ENCODE peak calls at places on chromosomes 3 and 15, in five cellular contexts. One of them, this sample, is unnamed.

GRCh38 chr3:102069211-102069662 is 219.9 kb downstream of the NFKBIZ start:
- DNase-seq in midbrain: no peak
- DNase-seq in stimulated activated CD4-positive, alpha-beta T cell treated with anti-CD3 and anti-CD28 coated beads, Interleukin-15, amount 100 ng/mL, for 1 hour: no peak
- DNase-seq in activated B cell treated with CpG ODN at 0.5 μM for 24 hours: no peak
- DNase-seq in stimulated activated CD8-positive, alpha-beta memory T cell treated with anti-CD3 and anti-CD28 coated beads, Interleukin-15, amount 100 ng/mL, for 4 hours: no peak
- DNase-seq in this sample: no peak

GRCh38 chr15:67063689-67064606 is 1.5 kb upstream of the SMAD3 start:
- DNase-seq in activated B cell treated with CpG ODN at 0.5 μM for 24 hours: no peak
- DNase-seq in midbrain: no peak
- DNase-seq in stimulated activated CD4-positive, alpha-beta T cell treated with anti-CD3 and anti-CD28 coated beads, Interleukin-15, amount 100 ng/mL, for 1 hour: no peak
- DNase-seq in stimulated activated CD8-positive, alpha-beta memory T cell treated with anti-CD3 and anti-CD28 coated beads, Interleukin-15, amount 100 ng/mL, for 4 hours: no peak
- DNase-seq in this sample: peak

GRCh38 chr3:72996473-72997333 is at the start of gene PPP4R2:
- DNase-seq in activated B cell treated with CpG ODN at 0.5 μM for 24 hours: peak
- DNase-seq in midbrain: peak
- DNase-seq in stimulated activated CD8-positive, alpha-beta memory T cell treated with anti-CD3 and anti-CD28 coated beads, Interleukin-15, amount 100 ng/mL, for 4 hours: peak
- DNase-seq in stimulated activated CD4-positive, alpha-beta T cell treated with anti-CD3 and anti-CD28 coated beads, Interleukin-15, amount 100 ng/mL, for 1 hour: peak
- DNase-seq in this sample: peak

GRCh38 chr3:72143322-72143721 is 358.4 kb upstream of the PROK2 start:
- DNase-seq in activated B cell treated with CpG ODN at 0.5 μM for 24 hours: no peak
- DNase-seq in stimulated activated CD8-positive, alpha-beta memory T cell treated with anti-CD3 and anti-CD28 coated beads, Interleukin-15, amount 100 ng/mL, for 4 hours: no peak
- DNase-seq in midbrain: no peak
- DNase-seq in stimulated activated CD4-positive, alpha-beta T cell treated with anti-CD3 and anti-CD28 coated beads, Interleukin-15, amount 100 ng/mL, for 1 hour: no peak
- DNase-seq in this sample: no peak

GRCh38 chr15:60000113-60000823 is 3.8 kb upstream of the FOXB1 start:
- DNase-seq in activated B cell treated with CpG ODN at 0.5 μM for 24 hours: no peak
- DNase-seq in midbrain: peak
- DNase-seq in stimulated activated CD8-positive, alpha-beta memory T cell treated with anti-CD3 and anti-CD28 coated beads, Interleukin-15, amount 100 ng/mL, for 4 hours: no peak
- DNase-seq in stimulated activated CD4-positive, alpha-beta T cell treated with anti-CD3 and anti-CD28 coated beads, Interleukin-15, amount 100 ng/mL, for 1 hour: no peak
- DNase-seq in this sample: no peak

GRCh38 chr3:52270252-52270754 is 8.1 kb downstream of the WDR82 start:
- DNase-seq in stimulated activated CD8-positive, alpha-beta memory T cell treated with anti-CD3 and anti-CD28 coated beads, Interleukin-15, amount 100 ng/mL, for 4 hours: no peak
- DNase-seq in activated B cell treated with CpG ODN at 0.5 μM for 24 hours: no peak
- DNase-seq in stimulated activated CD4-positive, alpha-beta T cell treated with anti-CD3 and anti-CD28 coated beads, Interleukin-15, amount 100 ng/mL, for 1 hour: no peak
- DNase-seq in midbrain: no peak
- DNase-seq in this sample: no peak

GRCh38 chr3:68306571-68306970 is 625.8 kb downstream of the TAFA4 start:
- DNase-seq in midbrain: peak
- DNase-seq in activated B cell treated with CpG ODN at 0.5 μM for 24 hours: no peak
- DNase-seq in stimulated activated CD4-positive, alpha-beta T cell treated with anti-CD3 and anti-CD28 coated beads, Interleukin-15, amount 100 ng/mL, for 1 hour: no peak
- DNase-seq in stimulated activated CD8-positive, alpha-beta memory T cell treated with anti-CD3 and anti-CD28 coated beads, Interleukin-15, amount 100 ng/mL, for 4 hours: no peak
- DNase-seq in this sample: no peak

GRCh38 chr15:44347495-44347894 is 59.0 kb downstream of the GOLM2 start:
- DNase-seq in activated B cell treated with CpG ODN at 0.5 μM for 24 hours: no peak
- DNase-seq in midbrain: no peak
- DNase-seq in stimulated activated CD4-positive, alpha-beta T cell treated with anti-CD3 and anti-CD28 coated beads, Interleukin-15, amount 100 ng/mL, for 1 hour: no peak
- DNase-seq in stimulated activated CD8-positive, alpha-beta memory T cell treated with anti-CD3 and anti-CD28 coated beads, Interleukin-15, amount 100 ng/mL, for 4 hours: no peak
- DNase-seq in this sample: no peak

GRCh38 chr15:39466428-39466827 is 114.5 kb upstream of the THBS1 start:
- DNase-seq in midbrain: no peak
- DNase-seq in activated B cell treated with CpG ODN at 0.5 μM for 24 hours: no peak
- DNase-seq in stimulated activated CD4-positive, alpha-beta T cell treated with anti-CD3 and anti-CD28 coated beads, Interleukin-15, amount 100 ng/mL, for 1 hour: no peak
- DNase-seq in stimulated activated CD8-positive, alpha-beta memory T cell treated with anti-CD3 and anti-CD28 coated beads, Interleukin-15, amount 100 ng/mL, for 4 hours: no peak
- DNase-seq in this sample: peak

GRCh38 chr3:66971245-66971644 is 26.9 kb upstream of the KBTBD8 start:
- DNase-seq in activated B cell treated with CpG ODN at 0.5 μM for 24 hours: no peak
- DNase-seq in stimulated activated CD4-positive, alpha-beta T cell treated with anti-CD3 and anti-CD28 coated beads, Interleukin-15, amount 100 ng/mL, for 1 hour: no peak
- DNase-seq in stimulated activated CD8-positive, alpha-beta memory T cell treated with anti-CD3 and anti-CD28 coated beads, Interleukin-15, amount 100 ng/mL, for 4 hours: no peak
- DNase-seq in midbrain: no peak
- DNase-seq in this sample: no peak

GRCh38 chr3:127786358-127787070 is 35.8 kb downstream of the MGLL start:
- DNase-seq in activated B cell treated with CpG ODN at 0.5 μM for 24 hours: no peak
- DNase-seq in midbrain: peak
- DNase-seq in stimulated activated CD4-positive, alpha-beta T cell treated with anti-CD3 and anti-CD28 coated beads, Interleukin-15, amount 100 ng/mL, for 1 hour: no peak
- DNase-seq in stimulated activated CD8-positive, alpha-beta memory T cell treated with anti-CD3 and anti-CD28 coated beads, Interleukin-15, amount 100 ng/mL, for 4 hours: no peak
- DNase-seq in this sample: peak

GRCh38 chr3:121529308-121529707 is 16.5 kb downstream of the POLQ start:
- DNase-seq in activated B cell treated with CpG ODN at 0.5 μM for 24 hours: no peak
- DNase-seq in stimulated activated CD4-positive, alpha-beta T cell treated with anti-CD3 and anti-CD28 coated beads, Interleukin-15, amount 100 ng/mL, for 1 hour: no peak
- DNase-seq in stimulated activated CD8-positive, alpha-beta memory T cell treated with anti-CD3 and anti-CD28 coated beads, Interleukin-15, amount 100 ng/mL, for 4 hours: no peak
- DNase-seq in midbrain: no peak
- DNase-seq in this sample: no peak

GRCh38 chr3:160577093-160577492 is 11.7 kb upstream of the KPNA4 start:
- DNase-seq in stimulated activated CD8-positive, alpha-beta memory T cell treated with anti-CD3 and anti-CD28 coated beads, Interleukin-15, amount 100 ng/mL, for 4 hours: no peak
- DNase-seq in stimulated activated CD4-positive, alpha-beta T cell treated with anti-CD3 and anti-CD28 coated beads, Interleukin-15, amount 100 ng/mL, for 1 hour: no peak
- DNase-seq in midbrain: no peak
- DNase-seq in activated B cell treated with CpG ODN at 0.5 μM for 24 hours: no peak
- DNase-seq in this sample: no peak

GRCh38 chr3:42497009-42497731 is 5.3 kb upstream of the VIPR1 start:
- DNase-seq in activated B cell treated with CpG ODN at 0.5 μM for 24 hours: peak
- DNase-seq in midbrain: no peak
- DNase-seq in stimulated activated CD4-positive, alpha-beta T cell treated with anti-CD3 and anti-CD28 coated beads, Interleukin-15, amount 100 ng/mL, for 1 hour: no peak
- DNase-seq in stimulated activated CD8-positive, alpha-beta memory T cell treated with anti-CD3 and anti-CD28 coated beads, Interleukin-15, amount 100 ng/mL, for 4 hours: no peak
- DNase-seq in this sample: no peak

GRCh38 chr3:53083496-53083895 is 37.6 kb upstream of the SFMBT1 start:
- DNase-seq in midbrain: peak
- DNase-seq in stimulated activated CD4-positive, alpha-beta T cell treated with anti-CD3 and anti-CD28 coated beads, Interleukin-15, amount 100 ng/mL, for 1 hour: no peak
- DNase-seq in stimulated activated CD8-positive, alpha-beta memory T cell treated with anti-CD3 and anti-CD28 coated beads, Interleukin-15, amount 100 ng/mL, for 4 hours: no peak
- DNase-seq in activated B cell treated with CpG ODN at 0.5 μM for 24 hours: no peak
- DNase-seq in this sample: peak